ENCODE peak calls at places on chromosomes 3 and 15, in seven cellular contexts. M is GM06990, E is heart right ventricle, T is right lobe of liver, X is astrocyte of the spinal cord, P is HepG2, O is choroid plexus epithelial cell. S is an unnamed sample.

GRCh38 chr3:136860541-136860940 is 1.5 kb upstream of the NCK1 start:
- DNase-seq in M (no peak), E (no peak), T (no peak), X (peak), P (no peak), O (peak), S (no peak)

GRCh38 chr15:78808550-78808949 is 2.7 kb downstream of the ADAMTS7 start:
- DNase-seq in M (no peak), E (peak), T (no peak), X (peak), P (peak), O (peak), S (peak)

GRCh38 chr3:194537732-194538247 is 51.0 kb upstream of the ATP13A3 start:
- DNase-seq in M (no peak), E (no peak), T (peak), X (peak), P (peak), O (peak), S (peak)

GRCh38 chr3:136750922-136751258 is 1.3 kb downstream of the STAG1 start:
- DNase-seq in M (no peak), E (no peak), T (no peak), X (peak), P (no peak), O (peak), S (peak)

GRCh38 chr15:31977812-31978662 is 52.3 kb upstream of the CHRNA7 start:
- DNase-seq in M (peak), E (peak), T (peak), X (peak), P (peak), O (peak), S (peak)

GRCh38 chr3:14439501-14440167 is 37.2 kb downstream of the SLC6A6 start:
- DNase-seq in M (no peak), E (peak), T (peak), X (peak), P (no peak), O (peak), S (peak)

GRCh38 chr15:64096486-64097431 is 977 bp downstream of the SNX1 start:
- DNase-seq in M (no peak), E (no peak), T (peak), X (peak), P (no peak), O (peak), S (peak)

GRCh38 chr3:117735481-117736101 is 1026.0 kb downstream of the TUSC7 start:
- DNase-seq in M (no peak), E (no peak), T (no peak), X (peak), P (no peak), O (peak), S (peak)

GRCh38 chr3:9405756-9406155 is 8.3 kb downstream of the SETD5 start:
- DNase-seq in M (no peak), E (no peak), T (no peak), X (no peak), P (no peak), O (no peak), S (no peak)

GRCh38 chr3:169526246-169526645 is 137.3 kb downstream of the MECOM start:
- DNase-seq in M (no peak), E (no peak), T (no peak), X (peak), P (no peak), O (no peak), S (no peak)

GRCh38 chr3:133991637-133992036 is 38.1 kb downstream of the SLCO2A1 start:
- DNase-seq in M (no peak), E (no peak), T (no peak), X (peak), P (no peak), O (no peak), S (no peak)

GRCh38 chr15:85977586-85977985 is 102.1 kb upstream of the AGBL1 start:
- DNase-seq in M (no peak), E (no peak), T (no peak), X (no peak), P (no peak), O (no peak), S (no peak)

GRCh38 chr3:49602877-49603411 is 48.7 kb downstream of the BSN start:
- DNase-seq in M (no peak), E (no peak), T (no peak), X (no peak), P (no peak), O (no peak), S (no peak)

GRCh38 chr15:77860101-77860691 is 217.3 kb downstream of the TBC1D2B start:
- DNase-seq in M (no peak), E (no peak), T (no peak), X (no peak), P (no peak), O (no peak), S (no peak)

GRCh38 chr15:64699767-64700388 is 75.5 kb downstream of the RBPMS2 start:
- DNase-seq in M (no peak), E (peak), T (no peak), X (peak), P (no peak), O (peak), S (peak)

GRCh38 chr3:71443332-71443731 is 140.2 kb downstream of the FOXP1 start:
- DNase-seq in M (no peak), E (no peak), T (no peak), X (no peak), P (no peak), O (no peak), S (no peak)

GRCh38 chr3:39277893-39278615 is 1.8 kb downstream of the CX3CR1 start:
- DNase-seq in M (no peak), E (no peak), T (no peak), X (no peak), P (no peak), O (no peak), S (no peak)

GRCh38 chr3:184745526-184745925 is 33.7 kb upstream of the MAGEF1 start:
- DNase-seq in M (no peak), E (no peak), T (no peak), X (no peak), P (no peak), O (no peak), S (no peak)

GRCh38 chr3:148950806-148951205 is 40.5 kb upstream of the GYG1 start:
- DNase-seq in M (no peak), E (no peak), T (no peak), X (peak), P (peak), O (peak), S (no peak)

GRCh38 chr15:55589297-55589696 is 1.2 kb upstream of the PYGO1 start:
- DNase-seq in M (no peak), E (no peak), T (no peak), X (no peak), P (no peak), O (no peak), S (no peak)

DNA sequence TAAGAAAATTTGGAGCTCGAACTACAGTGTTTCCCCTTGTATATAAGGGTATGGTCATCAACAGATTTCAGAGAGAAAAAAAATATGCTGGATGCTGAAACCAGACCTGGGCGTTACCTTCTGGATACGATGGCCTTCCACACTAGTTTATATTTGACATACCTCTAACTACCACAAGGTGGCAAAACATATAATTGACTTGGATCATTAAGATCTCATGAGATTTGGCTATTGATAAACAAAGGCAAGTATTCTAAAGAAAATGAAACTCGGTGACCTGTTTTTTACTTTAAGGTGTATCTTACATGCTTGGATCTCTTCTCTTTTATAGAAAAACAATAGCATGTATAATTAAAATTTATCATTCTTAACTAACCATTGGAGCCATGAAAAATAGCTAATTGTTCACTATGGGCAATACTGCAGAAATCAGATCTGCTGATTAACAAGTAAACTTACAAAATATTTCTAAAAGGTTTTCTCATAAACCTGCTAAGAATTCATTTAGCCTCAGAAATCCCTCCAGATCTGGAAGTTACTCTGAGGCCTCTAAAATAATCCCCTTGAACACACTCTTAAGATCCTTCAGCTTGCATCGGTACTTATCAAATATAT is 300.6 kb upstream of the KCNH8 start:
- DNase-seq in M (no peak), E (no peak), T (no peak), X (no peak), P (peak), O (peak), S (no peak)
- TF ChIP-seq CTCF in M (peak), E (peak), T (peak), X (no peak), P (peak), O (no peak), S (peak)

GRCh38 chr3:131250466-131250865 is 131.1 kb upstream of the NUDT16 start:
- DNase-seq in M (no peak), E (no peak), T (no peak), X (no peak), P (no peak), O (no peak), S (no peak)
- H3K4me3 ChIP-seq in M (no peak), E (no peak), T (no peak), X (no peak), P (no peak), O (no peak), S (no peak)

GRCh38 chr3:120622870-120623718 is 27.0 kb downstream of the NDUFB4 start:
- DNase-seq in M (no peak), E (no peak), T (peak), X (peak), P (peak), O (peak), S (peak)
- TF ChIP-seq CTCF in M (peak), E (no peak), T (peak), X (peak), P (peak), O (peak), S (peak)

DNA sequence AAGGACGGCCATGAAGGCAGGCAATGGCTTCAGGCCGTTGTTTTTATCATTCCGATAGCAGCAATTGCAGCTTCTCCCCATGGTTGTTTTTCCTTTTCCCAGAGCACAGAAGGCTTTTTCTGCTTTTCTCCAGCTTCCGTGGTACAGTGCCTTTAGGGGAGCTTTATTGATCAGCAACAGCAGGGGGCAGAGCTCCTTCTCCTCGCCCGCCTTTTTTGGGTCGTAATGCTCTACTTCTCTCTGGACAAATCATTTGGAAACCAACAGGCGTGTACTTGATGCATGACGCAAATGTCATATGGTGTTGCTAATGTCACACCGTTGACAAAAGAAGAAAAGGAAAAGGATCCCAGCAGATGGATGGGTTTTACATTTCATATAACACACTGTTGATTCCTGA is 79.7 kb upstream of the SNRK start:
- DNase-seq in M (no peak), E (no peak), T (no peak), X (no peak), P (no peak), O (no peak), S (no peak)
- H3K4me3 ChIP-seq in M (no peak), E (no peak), T (no peak), X (no peak), P (no peak), O (no peak), S (no peak)

DNA sequence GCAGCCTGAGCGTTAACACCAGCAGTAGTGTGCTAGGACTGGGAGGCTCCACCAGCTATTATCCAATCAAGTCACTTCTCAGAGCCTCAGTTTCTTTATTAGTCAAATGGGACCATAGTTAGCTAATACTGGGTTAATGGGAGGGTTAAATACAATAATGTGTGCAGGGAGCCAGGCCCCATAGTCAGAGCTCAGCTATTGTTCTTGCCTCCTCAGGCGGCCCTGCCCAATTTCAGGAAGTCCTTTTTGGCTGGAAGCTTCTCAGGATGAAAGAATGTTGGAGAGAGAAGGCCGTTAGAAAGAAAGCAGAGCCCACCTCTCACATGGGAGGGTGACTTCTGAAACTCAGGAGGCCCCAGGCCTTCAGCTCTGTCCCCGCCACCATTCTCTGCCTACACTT is 39.5 kb upstream of the SMAD6 start:
- DNase-seq in M (no peak), E (no peak), T (no peak), X (no peak), P (no peak), O (no peak), S (peak)
- TF ChIP-seq CTCF in M (no peak), E (no peak), T (no peak), X (no peak), P (no peak), O (no peak), S (no peak)

GRCh38 chr3:115341208-115341607 is 194.1 kb upstream of the ZBTB20 start:
- DNase-seq in M (no peak), E (no peak), T (no peak), X (peak), P (no peak), O (peak), S (peak)
- H3K4me3 ChIP-seq in M (no peak), E (no peak), T (no peak), X (no peak), P (no peak), O (no peak), S (no peak)